ENCODE peak calls at places on chromosomes 2 and 18, in four cellular contexts. A, F, D and Z are unnamed samples.

GRCh38 chr2:20604957-20605381 is 45.9 kb downstream of the HS1BP3 start:
- DNase-seq in A (peak), F (peak), D (peak), Z (peak)

GRCh38 chr18:61816071-61816470 is 76.7 kb downstream of the RNF152 start:
- DNase-seq in A (no peak), F (no peak), D (no peak), Z (no peak)

GRCh38 chr2:218229239-218229638 is 12.2 kb downstream of the ARPC2 start:
- DNase-seq in A (no peak), F (no peak), D (no peak), Z (no peak)

GRCh38 chr18:5144629-5145028 is 52.4 kb downstream of the AKAIN1 start:
- DNase-seq in A (no peak), F (no peak), D (no peak), Z (no peak)

GRCh38 chr2:6780765-6781274 is 84.9 kb downstream of the CMPK2 start:
- DNase-seq in A (peak), F (peak), D (peak), Z (peak)

GRCh38 chr2:224163573-224164307 is 124.7 kb upstream of the SERPINE2 start:
- DNase-seq in A (no peak), F (no peak), D (no peak), Z (no peak)

GRCh38 chr2:83572400-83572799 is 886.7 kb downstream of the SUCLG1 start:
- DNase-seq in A (no peak), F (no peak), D (no peak), Z (no peak)

GRCh38 chr2:46926863-46927262 is 11.3 kb upstream of the MCFD2 start:
- DNase-seq in A (no peak), F (no peak), D (no peak), Z (no peak)

GRCh38 chr2:135030826-135031225 is 16.4 kb downstream of the MAP3K19 start:
- DNase-seq in A (no peak), F (no peak), D (no peak), Z (no peak)

GRCh38 chr18:74513149-74513882 is 17.2 kb downstream of the CNDP2 start:
- DNase-seq in A (no peak), F (no peak), D (peak), Z (peak)

GRCh38 chr2:54331095-54331835 is 75.2 kb upstream of the TSPYL6 start:
- DNase-seq in A (no peak), F (no peak), D (peak), Z (no peak)

GRCh38 chr2:207150294-207150693 is 15.5 kb downstream of the KLF7 start:
- DNase-seq in A (no peak), F (no peak), D (no peak), Z (no peak)

GRCh38 chr2:207154556-207155179 is 11.1 kb downstream of the KLF7 start:
- DNase-seq in A (no peak), F (no peak), D (no peak), Z (no peak)

GRCh38 chr2:207156045-207156444 is 9.7 kb downstream of the KLF7 start:
- DNase-seq in A (no peak), F (no peak), D (no peak), Z (no peak)

GRCh38 chr2:207155516-207155915 is 10.2 kb downstream of the KLF7 start:
- DNase-seq in A (no peak), F (no peak), D (no peak), Z (no peak)

DNA sequence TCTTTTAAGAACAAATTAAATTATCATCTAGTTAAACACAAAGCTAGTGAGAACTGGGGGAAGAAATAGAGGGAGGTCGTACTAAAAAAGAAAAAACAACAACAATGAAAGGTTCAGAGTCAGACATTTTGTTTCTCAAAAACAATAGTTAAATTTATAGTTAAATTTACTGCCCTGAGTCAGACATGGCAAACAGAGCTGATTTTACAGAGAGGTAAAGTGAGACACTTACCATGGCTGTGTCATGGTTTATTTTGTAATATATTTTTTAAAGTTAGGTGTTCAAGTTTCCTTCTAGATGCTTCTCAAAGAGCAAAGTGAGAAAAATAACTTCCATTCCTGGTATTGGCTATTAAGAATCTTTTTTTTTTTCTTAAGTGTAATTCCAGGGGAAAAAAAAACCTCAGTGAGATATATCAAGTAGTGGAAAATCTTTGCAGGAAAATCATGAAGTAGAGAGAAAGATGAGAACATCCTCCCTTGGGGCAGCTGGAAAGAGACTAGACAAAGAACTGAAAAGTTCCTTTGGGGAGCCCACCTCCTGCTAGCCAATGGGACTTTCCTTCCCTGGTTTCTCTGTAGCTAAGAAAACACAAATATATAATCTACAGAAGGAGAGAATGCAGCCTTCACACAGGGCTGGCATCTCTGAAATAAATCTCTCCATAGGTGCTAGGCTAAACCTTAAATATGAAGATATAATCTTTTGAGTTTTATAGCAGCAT is 12.3 kb downstream of the KLF7 start:
- DNase-seq in A (no peak), F (no peak), D (no peak), Z (no peak)
- H3K27ac ChIP-seq in A (peak), F (peak), D (peak), Z (peak)

GRCh38 chr2:150479075-150479915 is 8.2 kb downstream of the RND3 start:
- DNase-seq in A (no peak), F (no peak), D (no peak), Z (no peak)
- TF ChIP-seq POLR2A in A (no peak), F (no peak), D (no peak), Z (no peak)

GRCh38 chr2:233417282-233417681 is 63.0 kb downstream of the DGKD start:
- DNase-seq in A (no peak), F (no peak), D (no peak), Z (no peak)

GRCh38 chr2:233414777-233415570 is 60.7 kb downstream of the DGKD start:
- DNase-seq in A (peak), F (peak), D (no peak), Z (no peak)

GRCh38 chr2:233416706-233417105 is 62.4 kb downstream of the DGKD start:
- DNase-seq in A (no peak), F (no peak), D (no peak), Z (no peak)

GRCh38 chr2:233414273-233414654 is 60.0 kb downstream of the DGKD start:
- DNase-seq in A (no peak), F (peak), D (no peak), Z (no peak)

DNA sequence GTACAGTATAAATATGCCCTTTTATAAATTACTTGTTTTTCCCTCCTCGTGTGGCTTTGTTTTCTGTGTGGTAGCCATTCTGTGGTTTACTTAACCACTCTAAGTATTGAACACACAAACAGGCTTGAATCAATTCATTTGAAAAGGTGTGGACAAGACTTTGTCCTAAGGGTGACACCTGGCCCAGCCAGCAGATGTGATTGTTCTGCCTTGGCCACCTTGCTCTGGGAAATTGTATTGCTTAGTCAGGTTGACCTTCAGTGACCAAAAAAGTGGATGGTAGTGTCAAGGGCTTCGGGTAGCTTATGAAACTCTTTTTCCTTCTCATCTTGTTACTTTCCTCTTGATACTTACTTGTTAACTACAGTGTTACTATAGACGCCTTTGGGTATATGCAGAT is 61.9 kb downstream of the DGKD start:
- DNase-seq in A (no peak), F (no peak), D (no peak), Z (no peak)
- H3K27ac ChIP-seq in A (no peak), F (no peak), D (no peak), Z (no peak)

GRCh38 chr2:136486115-136486514 is 279.2 kb upstream of the THSD7B start:
- DNase-seq in A (no peak), F (no peak), D (no peak), Z (no peak)

GRCh38 chr2:136479696-136480095 is 285.6 kb upstream of the THSD7B start:
- DNase-seq in A (no peak), F (no peak), D (no peak), Z (no peak)

DNA sequence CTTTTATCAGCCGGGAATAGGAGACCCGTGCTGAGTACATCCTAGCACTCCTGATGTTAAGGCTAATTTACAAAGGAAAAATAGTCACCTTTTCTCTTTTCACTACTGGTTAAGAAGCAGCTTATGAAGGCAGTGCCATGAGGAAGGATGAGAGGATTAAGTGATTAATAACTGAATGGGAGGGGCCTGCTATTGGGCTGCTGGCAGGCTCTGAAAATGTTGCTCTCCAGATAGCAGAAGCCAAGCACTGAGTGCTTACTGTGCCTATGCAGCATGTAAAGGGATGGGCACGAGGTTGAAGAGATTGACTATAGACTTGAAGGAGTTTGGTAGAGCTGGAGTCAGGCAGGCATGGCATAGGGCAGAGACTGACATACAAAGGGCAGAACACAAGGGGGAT is 282.4 kb upstream of the THSD7B start:
- DNase-seq in A (no peak), F (no peak), D (no peak), Z (no peak)
- TF ChIP-seq POLR2A in A (no peak), F (no peak), D (no peak), Z (no peak)

GRCh38 chr2:72131916-72132841 is 15.5 kb downstream of the CYP26B1 start:
- DNase-seq in A (no peak), F (no peak), D (peak), Z (peak)
- H3K27ac ChIP-seq in A (no peak), F (no peak), D (no peak), Z (no peak)

GRCh38 chr2:61763605-61764034 is 90.2 kb downstream of the FAM161A start:
- DNase-seq in A (peak), F (peak), D (peak), Z (peak)
- TF ChIP-seq POLR2A in A (no peak), F (no peak), D (no peak), Z (no peak)

GRCh38 chr2:231396058-231396821 is 730 bp downstream of the B3GNT7 start:
- DNase-seq in A (no peak), F (no peak), D (no peak), Z (no peak)

GRCh38 chr2:231393149-231394131 is 2.1 kb upstream of the B3GNT7 start:
- DNase-seq in A (no peak), F (no peak), D (no peak), Z (no peak)

GRCh38 chr2:231394201-231395141 is 1.0 kb upstream of the B3GNT7 start:
- DNase-seq in A (no peak), F (no peak), D (no peak), Z (no peak)

GRCh38 chr2:231397011-231397927 is 1.8 kb downstream of the B3GNT7 start:
- DNase-seq in A (no peak), F (no peak), D (no peak), Z (peak)

GRCh38 chr2:231395188-231396057 is at the start of gene B3GNT7:
- DNase-seq in A (no peak), F (no peak), D (no peak), Z (no peak)
- H3K27ac ChIP-seq in A (peak), F (peak), D (no peak), Z (peak)

DNA sequence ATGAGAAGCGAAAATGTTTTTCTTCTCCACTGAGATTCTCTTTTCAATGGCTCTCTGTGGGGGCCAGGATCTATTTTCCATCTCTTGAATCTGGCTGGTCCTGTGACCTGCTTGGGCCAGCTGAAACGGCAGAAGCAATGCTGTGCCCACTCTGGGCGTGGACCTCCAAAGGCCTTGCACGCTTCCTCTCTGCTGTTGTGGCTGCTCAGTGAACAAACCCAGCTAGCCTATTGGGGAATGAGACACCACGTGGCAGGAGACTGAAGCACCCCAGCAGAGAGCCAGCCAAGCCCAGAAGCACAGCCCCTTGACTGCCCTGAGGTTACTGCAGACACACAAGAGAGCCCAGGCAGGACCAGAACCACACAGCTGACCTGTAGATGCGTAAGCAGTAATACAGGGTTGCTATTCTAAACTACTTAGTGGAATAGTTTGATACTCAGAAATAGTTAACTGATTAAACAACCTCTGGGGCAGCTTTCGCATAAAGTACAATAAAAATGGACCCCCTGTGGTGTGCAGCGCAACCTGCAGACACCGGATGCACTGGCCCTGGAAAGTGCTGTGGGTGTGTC is 221.7 kb upstream of the SH3BP4 start:
- DNase-seq in A (no peak), F (no peak), D (no peak), Z (peak)
- TF ChIP-seq POLR2A in A (no peak), F (no peak), D (no peak), Z (no peak)

DNA sequence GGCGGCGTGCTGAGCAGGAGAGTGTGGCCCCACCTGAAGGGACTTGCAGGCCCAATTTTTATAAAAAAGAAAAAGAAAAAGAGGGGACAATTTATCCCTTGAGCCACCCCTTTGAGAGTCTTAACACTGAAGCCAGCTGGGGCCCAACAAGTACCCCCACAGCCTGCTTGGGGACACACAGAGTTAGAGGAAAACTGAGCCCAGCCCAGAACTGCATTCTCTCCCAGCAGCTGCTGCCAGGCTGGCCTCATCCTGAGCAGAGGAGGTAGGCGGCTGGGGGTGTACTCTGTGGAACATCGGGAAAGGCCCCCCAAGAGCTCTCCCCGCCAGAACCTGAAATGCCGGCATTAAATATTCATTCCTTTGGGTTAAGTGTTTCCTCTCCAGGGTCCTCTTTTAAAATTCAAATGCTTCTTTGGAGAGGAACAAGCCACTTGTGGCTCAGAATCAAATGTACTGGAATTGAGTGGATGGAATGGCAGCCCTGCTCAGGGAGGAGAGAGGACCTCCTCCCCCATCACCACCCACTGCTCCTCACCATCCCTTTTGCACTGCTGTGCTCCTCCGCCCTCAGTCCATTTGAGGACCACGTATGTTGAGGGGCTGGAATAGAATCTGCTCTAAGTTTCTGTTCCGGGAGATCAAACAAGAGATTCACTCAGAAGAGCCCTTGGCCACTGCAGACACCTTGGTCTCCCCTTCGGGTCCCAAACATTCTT is 45.6 kb downstream of the C1QL2 start:
- DNase-seq in A (no peak), F (no peak), D (peak), Z (no peak)
- H3K27ac ChIP-seq in A (no peak), F (no peak), D (no peak), Z (no peak)

GRCh38 chr2:70124983-70125480 is 37.8 kb downstream of the PCBP1 start:
- DNase-seq in A (peak), F (peak), D (peak), Z (peak)
- TF ChIP-seq POLR2A in A (peak), F (no peak), D (no peak), Z (no peak)